ENCODE peak calls at places on chromosomes 11 and 22, in five cellular contexts. X is uterus, Y is A549, Z is transverse colon, I is psoas muscle. F is an unnamed sample.

GRCh38 chr11:62958547-62959071 is 26.2 kb downstream of the SLC22A6 start:
- DNase-seq in X (peak; percentile 57), Y (no peak), Z (peak; percentile 30), I (peak; percentile 24), F (no peak)

GRCh38 chr11:64638017-64638664 is 47.1 kb downstream of the SLC22A12 start:
- DNase-seq in X (no peak), Y (no peak), Z (peak; percentile 70), I (no peak), F (no peak)

GRCh38 chr11:84390441-84391078 is 1104.4 kb upstream of the CCDC90B start:
- DNase-seq in X (no peak), Y (no peak), Z (no peak), I (no peak), F (no peak)

GRCh38 chr11:86193297-86194095 is 51.1 kb upstream of the EED start:
- DNase-seq in X (peak; percentile 21), Y (peak; percentile 89), Z (peak; percentile 64), I (peak; percentile 50), F (peak; percentile 79)

GRCh38 chr11:95788921-95789505 is 569 bp downstream of the FAM76B start:
- DNase-seq in X (no peak), Y (peak; percentile 31), Z (peak; percentile 13), I (no peak), F (peak; percentile 11)

GRCh38 chr22:50441428-50441993 is 33.3 kb downstream of the SBF1 start:
- DNase-seq in X (no peak), Y (no peak), Z (no peak), I (peak; percentile 13), F (no peak)

GRCh38 chr11:117919326-117920275 is 9.6 kb downstream of the TMPRSS13 start:
- DNase-seq in X (peak; percentile 16), Y (no peak), Z (no peak), I (no peak), F (no peak)

GRCh38 chr11:104541706-104542105 is 356.6 kb downstream of the CASP12 start:
- DNase-seq in X (no peak), Y (no peak), Z (no peak), I (no peak), F (no peak)

GRCh38 chr11:133790995-133791394 is 54.3 kb downstream of the SPATA19 start:
- DNase-seq in X (no peak), Y (no peak), Z (no peak), I (no peak), F (no peak)

GRCh38 chr11:98772799-98773198 is 247.9 kb upstream of the CNTN5 start:
- DNase-seq in X (no peak), Y (no peak), Z (no peak), I (no peak), F (no peak)

GRCh38 chr11:2549491-2549875 is 104.7 kb downstream of the KCNQ1 start:
- DNase-seq in X (no peak), Y (no peak), Z (peak; percentile 5), I (no peak), F (no peak)

GRCh38 chr11:122803306-122803705 is 35.0 kb upstream of the CRTAM start:
- DNase-seq in X (no peak), Y (no peak), Z (no peak), I (no peak), F (no peak)

GRCh38 chr11:94702481-94702880 is 65.7 kb upstream of the AMOTL1 start:
- DNase-seq in X (no peak), Y (no peak), Z (no peak), I (no peak), F (no peak)

GRCh38 chr11:65215441-65216076 is 33.8 kb downstream of the CAPN1 start:
- DNase-seq in X (no peak), Y (no peak), Z (no peak), I (no peak), F (no peak)

GRCh38 chr11:66891849-66892660 is 35.2 kb downstream of the LRFN4 start:
- DNase-seq in X (no peak), Y (peak; percentile 98), Z (peak; percentile 59), I (peak; percentile 61), F (no peak)

GRCh38 chr11:64340671-64341335 is 799 bp downstream of the CCDC88B start:
- DNase-seq in X (no peak), Y (no peak), Z (peak; percentile 87), I (no peak), F (peak; percentile 27)

GRCh38 chr11:125939081-125939521 is 6.7 kb upstream of the VSIG10L2 start:
- DNase-seq in X (peak; percentile 73), Y (no peak), Z (no peak), I (no peak), F (no peak)

GRCh38 chr22:29302681-29303465 is 3.6 kb upstream of the GAS2L1 start:
- DNase-seq in X (no peak), Y (no peak), Z (no peak), I (no peak), F (no peak)

GRCh38 chr11:14232652-14233051 is 126.3 kb downstream of the RRAS2 start:
- DNase-seq in X (no peak), Y (peak; percentile 11), Z (no peak), I (no peak), F (no peak)

GRCh38 chr22:46547883-46548244 is 10.4 kb upstream of the CELSR1 start:
- DNase-seq in X (peak; percentile 56), Y (no peak), Z (peak; percentile 51), I (peak; percentile 78), F (peak; percentile 71)

GRCh38 chr11:59102259-59102765 is 4.7 kb upstream of the FAM111B start:
- DNase-seq in X (peak; percentile 14), Y (peak; percentile 78), Z (peak; percentile 66), I (peak; percentile 33), F (peak; percentile 26)

GRCh38 chr22:26669060-26669481 is 11.7 kb downstream of the MIAT start:
- DNase-seq in X (no peak), Y (peak; percentile 76), Z (peak; percentile 24), I (no peak), F (no peak)
- H3K4me1 ChIP-seq in X (peaks cover 7% of the 10 kb centered on the region), Y (peaks cover 17% of the 10 kb centered on the region), Z (peaks cover 22% of the 10 kb centered on the region), I (peaks cover 10% of the 10 kb centered on the region), F (peaks cover 14% of the 10 kb centered on the region)

GRCh38 chr11:101723371-101723770 is 139.6 kb upstream of the TRPC6 start:
- DNase-seq in X (no peak), Y (no peak), Z (no peak), I (no peak), F (no peak)
- TF ChIP-seq CTCF in X (no peak), Y (no peak), Z (no peak), I (no peak), F (no peak)

GRCh38 chr11:78664606-78665005 is 89.9 kb upstream of the NARS2 start:
- DNase-seq in X (no peak), Y (no peak), Z (no peak), I (no peak), F (no peak)
- H3K4me1 ChIP-seq in X (no peaks in the 10 kb centered on the region), Y (no peaks in the 10 kb centered on the region), Z (no peaks in the 10 kb centered on the region), I (no peaks in the 10 kb centered on the region), F (no peaks in the 10 kb centered on the region)

DNA sequence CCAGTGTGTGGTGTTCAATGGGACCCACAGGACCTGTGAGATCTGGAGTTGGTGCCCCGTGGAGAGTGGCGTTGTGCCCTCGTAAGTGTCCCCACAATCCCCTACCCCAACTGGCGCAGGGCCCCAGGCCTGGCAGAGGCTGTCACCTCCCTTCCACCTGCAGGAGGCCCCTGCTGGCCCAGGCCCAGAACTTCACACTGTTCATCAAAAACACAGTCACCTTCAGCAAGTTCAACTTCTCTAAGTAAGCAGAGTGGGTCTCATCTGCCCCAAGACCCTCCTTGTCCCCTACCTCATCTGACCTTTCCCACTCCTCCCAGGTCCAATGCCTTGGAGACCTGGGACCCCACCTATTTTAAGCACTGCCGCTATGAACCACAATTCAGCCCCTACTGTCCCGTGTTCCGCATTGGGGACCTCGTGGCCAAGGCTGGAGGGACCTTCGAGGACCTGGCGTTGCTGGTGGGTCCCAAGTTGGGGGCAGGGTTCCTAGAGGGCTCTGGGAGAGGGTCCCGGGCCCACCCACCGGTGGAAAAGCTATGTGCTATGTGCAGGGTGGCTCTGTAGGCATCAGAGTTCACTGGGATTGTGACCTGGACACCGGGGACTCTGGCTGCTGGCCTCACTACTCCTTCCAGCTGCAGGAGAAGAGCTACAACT is 8.1 kb downstream of the P2RX6 start:
- DNase-seq in X (no peak), Y (no peak), Z (no peak), I (no peak), F (no peak)
- TF ChIP-seq CTCF in X (no peak), Y (no peak), Z (no peak), I (no peak), F (no peak)

DNA sequence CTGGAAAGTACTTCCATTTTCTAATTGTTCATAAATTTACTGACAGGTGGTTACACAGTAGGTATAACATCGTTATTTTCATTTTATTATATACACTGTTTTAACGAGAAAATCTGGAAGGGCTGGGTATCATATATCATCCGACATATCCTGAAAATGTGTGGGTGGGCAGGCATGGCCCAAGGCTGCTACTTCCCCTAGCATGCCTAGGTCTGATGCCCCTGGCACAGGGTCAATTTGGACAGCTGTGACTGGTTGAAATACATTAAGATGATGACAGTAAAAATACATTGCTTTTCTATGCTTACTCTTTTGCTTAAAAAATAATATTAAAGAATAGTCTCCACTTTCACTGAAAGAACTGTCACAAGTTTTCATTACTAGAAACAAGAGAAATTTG is 908.8 kb downstream of the OPCML start:
- DNase-seq in X (no peak), Y (no peak), Z (no peak), I (no peak), F (no peak)
- H3K4me1 ChIP-seq in X (no peaks in the 10 kb centered on the region), Y (no peaks in the 10 kb centered on the region), Z (no peaks in the 10 kb centered on the region), I (no peaks in the 10 kb centered on the region), F (no peaks in the 10 kb centered on the region)

GRCh38 chr11:7493670-7494069 is 8.4 kb downstream of the OLFML1 start:
- DNase-seq in X (no peak), Y (no peak), Z (no peak), I (no peak), F (no peak)
- TF ChIP-seq CTCF in X (no peak), Y (no peak), Z (no peak), I (no peak), F (no peak)

DNA sequence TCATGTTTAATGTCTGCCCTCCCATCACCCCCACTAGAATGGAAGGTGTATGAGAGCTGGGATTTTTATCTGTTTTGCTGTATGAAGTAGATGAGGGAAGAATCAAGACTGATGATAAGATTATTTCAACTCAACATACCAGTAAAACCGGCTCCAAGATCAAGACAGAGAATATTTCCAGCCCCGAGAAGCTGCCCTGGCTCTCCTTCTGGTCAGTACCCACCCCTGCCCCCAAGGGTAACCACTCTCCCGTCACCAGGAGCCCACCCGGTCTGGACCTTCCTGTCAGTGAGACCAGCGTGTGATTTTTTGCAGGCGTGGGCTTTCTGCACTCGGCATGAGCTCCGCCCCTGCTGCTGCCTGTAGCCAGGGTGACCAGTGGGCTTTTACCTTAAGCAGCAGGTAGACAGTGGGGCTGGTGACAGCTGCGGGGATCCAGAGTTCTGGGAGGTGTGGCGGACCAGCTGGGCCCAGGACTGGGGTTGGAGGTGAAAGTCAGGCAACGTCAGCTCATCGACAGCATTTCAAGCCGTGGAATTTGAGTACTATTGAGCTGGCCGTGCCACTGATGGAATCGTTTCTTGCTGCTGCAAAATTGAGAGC is 25.6 kb downstream of the RPL3 start:
- DNase-seq in X (no peak), Y (no peak), Z (no peak), I (no peak), F (no peak)
- H3K4me1 ChIP-seq in X (peaks cover 21% of the 10 kb centered on the region), Y (peaks cover 79% of the 10 kb centered on the region), Z (peaks cover 39% of the 10 kb centered on the region), I (peaks cover 44% of the 10 kb centered on the region), F (peaks cover 43% of the 10 kb centered on the region)